ENCODE peak calls at places on chromosomes 13 and 19, in five cellular contexts. One of them, this sample, is unnamed. For H3K36me3, the result is how much of the 10 kb centered on the place peaks cover.

GRCh38 chr13:45564108-45564507 is 51.4 kb downstream of the ERICH6B start:
- DNase-seq in aorta: no peak
- DNase-seq in colonic mucosa: no peak
- DNase-seq in left ventricle myocardium inferior: no peak
- DNase-seq in adrenal gland: no peak
- DNase-seq in this sample: no peak

GRCh38 chr19:17981611-17982010 is 14.7 kb downstream of the KCNN1 start:
- DNase-seq in aorta: no peak
- DNase-seq in colonic mucosa: no peak
- DNase-seq in left ventricle myocardium inferior: no peak
- DNase-seq in adrenal gland: no peak
- DNase-seq in this sample: no peak

GRCh38 chr13:35984776-35985453 is 146.3 kb downstream of the DCLK1 start:
- DNase-seq in aorta: no peak
- DNase-seq in colonic mucosa: no peak
- DNase-seq in left ventricle myocardium inferior: no peak
- DNase-seq in adrenal gland: peak
- DNase-seq in this sample: no peak

GRCh38 chr13:60379837-60380236 is 17.2 kb upstream of the TDRD3 start:
- DNase-seq in aorta: no peak
- DNase-seq in colonic mucosa: no peak
- DNase-seq in left ventricle myocardium inferior: no peak
- DNase-seq in adrenal gland: no peak
- DNase-seq in this sample: no peak

GRCh38 chr13:61685683-61686013 is 270.0 kb upstream of the PCDH20 start:
- DNase-seq in aorta: no peak
- DNase-seq in colonic mucosa: no peak
- DNase-seq in left ventricle myocardium inferior: no peak
- DNase-seq in adrenal gland: no peak
- DNase-seq in this sample: no peak

GRCh38 chr19:15091918-15092753 is 10.1 kb downstream of the OR1I1 start:
- DNase-seq in aorta: no peak
- DNase-seq in colonic mucosa: peak
- DNase-seq in left ventricle myocardium inferior: no peak
- DNase-seq in adrenal gland: peak
- DNase-seq in this sample: no peak

GRCh38 chr19:6402834-6403608 is 10.1 kb upstream of the GTF2F1 start:
- DNase-seq in aorta: no peak
- DNase-seq in colonic mucosa: peak
- DNase-seq in left ventricle myocardium inferior: no peak
- DNase-seq in adrenal gland: peak
- DNase-seq in this sample: no peak

GRCh38 chr19:41937976-41938375 is 9.7 kb upstream of the ERFL start:
- DNase-seq in aorta: no peak
- DNase-seq in colonic mucosa: no peak
- DNase-seq in left ventricle myocardium inferior: no peak
- DNase-seq in adrenal gland: no peak
- DNase-seq in this sample: no peak

GRCh38 chr19:17340302-17340870 is 3.0 kb downstream of the GTPBP3 start:
- DNase-seq in aorta: no peak
- DNase-seq in colonic mucosa: peak
- DNase-seq in left ventricle myocardium inferior: no peak
- DNase-seq in adrenal gland: peak
- DNase-seq in this sample: no peak

GRCh38 chr13:112465251-112466131 is 89.3 kb downstream of the SPACA7 start:
- DNase-seq in aorta: peak
- DNase-seq in colonic mucosa: no peak
- DNase-seq in left ventricle myocardium inferior: no peak
- DNase-seq in adrenal gland: no peak
- DNase-seq in this sample: no peak

GRCh38 chr13:62556973-62557372 is 1141.3 kb upstream of the PCDH20 start:
- DNase-seq in aorta: no peak
- DNase-seq in colonic mucosa: no peak
- DNase-seq in left ventricle myocardium inferior: no peak
- DNase-seq in adrenal gland: no peak
- DNase-seq in this sample: no peak

GRCh38 chr13:77891486-77891885 is 27.1 kb downstream of the EDNRB start:
- DNase-seq in aorta: no peak
- DNase-seq in colonic mucosa: no peak
- DNase-seq in left ventricle myocardium inferior: no peak
- DNase-seq in adrenal gland: no peak
- DNase-seq in this sample: no peak

GRCh38 chr13:99528547-99528946 is 27.3 kb downstream of the TM9SF2 start:
- DNase-seq in aorta: no peak
- DNase-seq in colonic mucosa: no peak
- DNase-seq in left ventricle myocardium inferior: no peak
- DNase-seq in adrenal gland: no peak
- DNase-seq in this sample: no peak

GRCh38 chr19:16888629-16889371 is at the start of gene F2RL3:
- DNase-seq in aorta: no peak
- DNase-seq in colonic mucosa: peak
- DNase-seq in left ventricle myocardium inferior: peak
- DNase-seq in adrenal gland: peak
- DNase-seq in this sample: peak

GRCh38 chr19:54439174-54439851 is 9.7 kb upstream of the LENG8 start:
- DNase-seq in aorta: no peak
- DNase-seq in colonic mucosa: no peak
- DNase-seq in left ventricle myocardium inferior: no peak
- DNase-seq in adrenal gland: no peak
- DNase-seq in this sample: no peak

GRCh38 chr13:22940736-22941135 is 240.0 kb upstream of the SGCG start:
- DNase-seq in aorta: no peak
- DNase-seq in colonic mucosa: no peak
- DNase-seq in left ventricle myocardium inferior: no peak
- DNase-seq in adrenal gland: no peak
- DNase-seq in this sample: no peak

GRCh38 chr13:37657134-37657533 is 58.6 kb upstream of the POSTN start:
- DNase-seq in aorta: no peak
- DNase-seq in colonic mucosa: no peak
- DNase-seq in left ventricle myocardium inferior: no peak
- DNase-seq in adrenal gland: no peak
- DNase-seq in this sample: no peak

GRCh38 chr19:44905437-44906160 is at the start of gene APOE:
- DNase-seq in aorta: no peak
- DNase-seq in colonic mucosa: no peak
- DNase-seq in left ventricle myocardium inferior: no peak
- DNase-seq in adrenal gland: peak
- DNase-seq in this sample: no peak

GRCh38 chr13:39684531-39685137 is 29.2 kb downstream of the COG6 start:
- DNase-seq in aorta: no peak
- DNase-seq in colonic mucosa: no peak
- DNase-seq in left ventricle myocardium inferior: no peak
- DNase-seq in adrenal gland: no peak
- DNase-seq in this sample: no peak

GRCh38 chr19:7130043-7130442 is 60.5 kb downstream of the ZNF557 start:
- DNase-seq in aorta: no peak
- DNase-seq in colonic mucosa: no peak
- DNase-seq in left ventricle myocardium inferior: no peak
- DNase-seq in adrenal gland: no peak
- DNase-seq in this sample: no peak

GRCh38 chr19:38685666-38686529 is 38.4 kb downstream of the ACTN4 start:
- DNase-seq in aorta: no peak
- DNase-seq in colonic mucosa: no peak
- DNase-seq in left ventricle myocardium inferior: no peak
- DNase-seq in adrenal gland: no peak
- DNase-seq in this sample: no peak

GRCh38 chr13:99265823-99266426 is 7.7 kb upstream of the GPR18 start:
- DNase-seq in aorta: no peak
- DNase-seq in colonic mucosa: no peak
- DNase-seq in left ventricle myocardium inferior: no peak
- DNase-seq in adrenal gland: no peak
- DNase-seq in this sample: no peak

GRCh38 chr19:15640294-15640903 is at the start of gene CYP4F3:
- DNase-seq in aorta: no peak
- DNase-seq in colonic mucosa: peak
- DNase-seq in left ventricle myocardium inferior: peak
- DNase-seq in adrenal gland: peak
- DNase-seq in this sample: peak

GRCh38 chr19:11418166-11418517 is 972 bp downstream of the RGL3 start:
- DNase-seq in aorta: no peak
- DNase-seq in colonic mucosa: no peak
- DNase-seq in left ventricle myocardium inferior: no peak
- DNase-seq in adrenal gland: no peak
- DNase-seq in this sample: no peak

GRCh38 chr13:38796890-38797289 is 110.0 kb downstream of the FREM2 start:
- DNase-seq in aorta: no peak
- DNase-seq in colonic mucosa: no peak
- DNase-seq in left ventricle myocardium inferior: no peak
- DNase-seq in adrenal gland: no peak
- DNase-seq in this sample: no peak

DNA sequence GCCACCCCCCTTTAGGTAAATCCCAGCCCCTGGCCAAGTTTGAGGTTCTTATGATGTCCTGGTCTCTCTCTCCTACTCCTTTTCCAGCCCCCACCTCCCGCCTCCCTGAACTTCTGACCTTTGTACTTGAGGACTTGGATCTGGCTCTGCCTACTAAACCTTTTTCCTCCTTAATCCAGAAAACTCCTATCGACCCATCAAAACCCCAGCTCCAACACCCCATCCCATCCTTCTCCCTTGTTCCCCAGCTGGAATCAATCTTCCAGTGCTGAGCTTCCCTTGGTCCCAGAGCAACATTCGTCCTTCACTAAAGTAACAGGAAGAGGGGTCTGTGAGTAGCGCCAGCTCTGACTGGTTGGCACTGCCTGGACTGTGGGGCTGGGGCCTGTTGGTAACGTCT is 17.3 kb upstream of the UQCR11 start:
- DNase-seq in aorta: no peak
- DNase-seq in colonic mucosa: no peak
- DNase-seq in left ventricle myocardium inferior: no peak
- DNase-seq in adrenal gland: no peak
- DNase-seq in this sample: no peak
- H3K36me3 ChIP-seq in aorta: under half
- H3K36me3 ChIP-seq in colonic mucosa: under half
- H3K36me3 ChIP-seq in left ventricle myocardium inferior: under half
- H3K36me3 ChIP-seq in adrenal gland: under half
- H3K36me3 ChIP-seq in this sample: half or more

GRCh38 chr19:19304186-19304975 is 15.9 kb downstream of the SUGP1 start:
- DNase-seq in aorta: no peak
- DNase-seq in colonic mucosa: no peak
- DNase-seq in left ventricle myocardium inferior: peak
- DNase-seq in adrenal gland: peak
- DNase-seq in this sample: no peak
- H3K36me3 ChIP-seq in aorta: under half
- H3K36me3 ChIP-seq in colonic mucosa: under half
- H3K36me3 ChIP-seq in left ventricle myocardium inferior: half or more
- H3K36me3 ChIP-seq in adrenal gland: under half
- H3K36me3 ChIP-seq in this sample: half or more

GRCh38 chr13:114320065-114320464 is 5.8 kb downstream of the CHAMP1 start:
- DNase-seq in aorta: no peak
- DNase-seq in colonic mucosa: no peak
- DNase-seq in left ventricle myocardium inferior: no peak
- DNase-seq in adrenal gland: no peak
- DNase-seq in this sample: no peak

GRCh38 chr13:114325729-114326128 is 11.4 kb downstream of the CHAMP1 start:
- DNase-seq in aorta: no peak
- DNase-seq in colonic mucosa: no peak
- DNase-seq in left ventricle myocardium inferior: no peak
- DNase-seq in adrenal gland: no peak
- DNase-seq in this sample: no peak

GRCh38 chr13:114324334-114324733 is 10.0 kb downstream of the CHAMP1 start:
- DNase-seq in aorta: no peak
- DNase-seq in colonic mucosa: no peak
- DNase-seq in left ventricle myocardium inferior: no peak
- DNase-seq in adrenal gland: no peak
- DNase-seq in this sample: no peak

GRCh38 chr13:114321256-114321655 is 7.0 kb downstream of the CHAMP1 start:
- DNase-seq in aorta: no peak
- DNase-seq in colonic mucosa: no peak
- DNase-seq in left ventricle myocardium inferior: no peak
- DNase-seq in adrenal gland: no peak
- DNase-seq in this sample: no peak

DNA sequence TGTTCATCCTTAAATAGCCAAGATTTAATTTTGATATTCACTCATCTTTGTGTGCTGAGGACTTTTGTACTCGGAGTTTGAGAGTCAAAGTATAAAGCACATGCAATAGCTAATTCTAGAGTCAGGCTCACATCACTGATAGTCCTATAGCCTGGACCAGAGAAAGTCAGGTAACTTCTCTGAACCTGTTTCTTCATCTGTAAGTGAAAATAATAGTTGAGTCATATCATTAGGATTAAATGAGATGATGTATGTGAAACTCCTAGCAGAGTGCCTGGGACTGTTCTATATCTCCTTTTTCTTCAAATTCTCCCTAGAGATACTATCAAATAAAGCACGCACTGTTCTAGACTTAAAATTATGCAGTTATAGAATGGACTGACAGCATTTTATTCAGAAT is 9.0 kb downstream of the CHAMP1 start:
- DNase-seq in aorta: no peak
- DNase-seq in colonic mucosa: no peak
- DNase-seq in left ventricle myocardium inferior: no peak
- DNase-seq in adrenal gland: no peak
- DNase-seq in this sample: no peak
- H3K36me3 ChIP-seq in aorta: under half
- H3K36me3 ChIP-seq in colonic mucosa: under half
- H3K36me3 ChIP-seq in left ventricle myocardium inferior: half or more
- H3K36me3 ChIP-seq in adrenal gland: under half
- H3K36me3 ChIP-seq in this sample: under half

GRCh38 chr13:109604894-109605293 is 181.5 kb downstream of the IRS2 start:
- DNase-seq in aorta: no peak
- DNase-seq in colonic mucosa: no peak
- DNase-seq in left ventricle myocardium inferior: no peak
- DNase-seq in adrenal gland: no peak
- DNase-seq in this sample: no peak

GRCh38 chr13:109608032-109608431 is 178.4 kb downstream of the IRS2 start:
- DNase-seq in aorta: no peak
- DNase-seq in colonic mucosa: no peak
- DNase-seq in left ventricle myocardium inferior: no peak
- DNase-seq in adrenal gland: no peak
- DNase-seq in this sample: no peak

GRCh38 chr13:109605846-109606245 is 180.5 kb downstream of the IRS2 start:
- DNase-seq in aorta: no peak
- DNase-seq in colonic mucosa: no peak
- DNase-seq in left ventricle myocardium inferior: no peak
- DNase-seq in adrenal gland: no peak
- DNase-seq in this sample: no peak

GRCh38 chr13:109608503-109608902 is 177.9 kb downstream of the IRS2 start:
- DNase-seq in aorta: no peak
- DNase-seq in colonic mucosa: no peak
- DNase-seq in left ventricle myocardium inferior: no peak
- DNase-seq in adrenal gland: no peak
- DNase-seq in this sample: no peak

DNA sequence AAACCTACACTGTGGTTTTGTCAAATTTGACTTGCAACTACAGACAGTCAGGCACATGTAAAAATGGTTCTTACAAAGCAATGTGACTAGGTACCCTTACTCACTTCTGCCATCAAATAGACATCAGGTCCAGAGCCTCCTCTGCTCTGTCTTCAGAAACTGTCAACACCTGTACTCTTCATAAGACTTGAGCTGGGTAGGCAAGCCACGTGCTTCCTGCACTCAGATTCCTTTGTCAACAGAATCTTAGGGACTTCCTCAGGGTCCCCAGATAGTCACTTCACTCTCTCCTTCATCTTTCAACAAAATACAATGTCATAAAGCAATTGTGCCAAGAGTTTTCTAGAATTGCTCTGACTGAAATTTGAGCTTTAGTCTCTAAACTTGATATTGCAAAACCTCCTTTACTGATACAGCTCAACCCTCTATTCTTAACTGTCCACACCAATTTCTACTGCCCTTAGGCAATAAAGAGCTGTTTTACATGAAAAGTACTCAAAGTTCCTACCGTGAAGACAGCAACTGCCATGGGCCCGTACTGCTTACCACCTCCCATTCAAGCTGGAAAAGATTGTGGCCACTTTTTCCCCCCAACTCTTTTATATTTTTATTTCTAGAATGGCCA is 179.9 kb downstream of the IRS2 start:
- DNase-seq in aorta: no peak
- DNase-seq in colonic mucosa: no peak
- DNase-seq in left ventricle myocardium inferior: no peak
- DNase-seq in adrenal gland: no peak
- DNase-seq in this sample: no peak
- H3K36me3 ChIP-seq in aorta: under half
- H3K36me3 ChIP-seq in colonic mucosa: under half
- H3K36me3 ChIP-seq in left ventricle myocardium inferior: under half
- H3K36me3 ChIP-seq in adrenal gland: under half
- H3K36me3 ChIP-seq in this sample: under half

This sample was measured in tibial artery.